ENCODE peak calls at places on chromosome 17, in six cellular contexts. One of them, this sample, is unnamed.

GRCh38 chr17:78383725-78384471 is 5.4 kb downstream of the PGS1 start:
- DNase-seq in AG04449: peak; percentile 99
- DNase-seq in AG09319: peak; percentile 97
- DNase-seq in tibial nerve: peak; percentile 70
- DNase-seq in hypothalamus: no peak
- DNase-seq in AML-193: peak; percentile 99
- DNase-seq in this sample: no peak

GRCh38 chr17:77963441-77963840 is 4.9 kb downstream of the TNRC6C start:
- DNase-seq in hypothalamus: no peak
- DNase-seq in AG09319: peak; percentile 48
- DNase-seq in tibial nerve: peak; percentile 68
- DNase-seq in AML-193: peak; percentile 59
- DNase-seq in AG04449: peak; percentile 88
- DNase-seq in this sample: no peak

GRCh38 chr17:43043306-43043705 is 18.3 kb downstream of the RND2 start:
- DNase-seq in tibial nerve: no peak
- DNase-seq in hypothalamus: no peak
- DNase-seq in AG09319: no peak
- DNase-seq in AML-193: no peak
- DNase-seq in AG04449: peak; percentile 10
- DNase-seq in this sample: no peak

GRCh38 chr17:68591583-68591982 is 9.6 kb downstream of the FAM20A start:
- DNase-seq in tibial nerve: no peak
- DNase-seq in AG09319: no peak
- DNase-seq in AML-193: no peak
- DNase-seq in hypothalamus: no peak
- DNase-seq in AG04449: no peak
- DNase-seq in this sample: no peak

GRCh38 chr17:55735784-55736405 is 13.2 kb upstream of the TMEM100 start:
- DNase-seq in AG09319: no peak
- DNase-seq in tibial nerve: peak; percentile 77
- DNase-seq in hypothalamus: no peak
- DNase-seq in AML-193: peak; percentile 78
- DNase-seq in AG04449: no peak
- DNase-seq in this sample: no peak

GRCh38 chr17:40825596-40825995 is 3.2 kb upstream of the KRT10 start:
- DNase-seq in AG04449: no peak
- DNase-seq in hypothalamus: no peak
- DNase-seq in tibial nerve: no peak
- DNase-seq in AG09319: no peak
- DNase-seq in AML-193: no peak
- DNase-seq in this sample: no peak

GRCh38 chr17:3318336-3318735 is 20.2 kb upstream of the OR3A1 start:
- DNase-seq in AML-193: no peak
- DNase-seq in AG09319: no peak
- DNase-seq in tibial nerve: no peak
- DNase-seq in hypothalamus: no peak
- DNase-seq in AG04449: no peak
- DNase-seq in this sample: no peak

GRCh38 chr17:75661531-75661930 is 5.4 kb downstream of the RECQL5 start:
- DNase-seq in hypothalamus: no peak
- DNase-seq in tibial nerve: no peak
- DNase-seq in AG04449: no peak
- DNase-seq in AG09319: no peak
- DNase-seq in AML-193: no peak
- DNase-seq in this sample: peak; percentile 71

GRCh38 chr17:82064433-82065192 is 991 bp downstream of the DUS1L start:
- DNase-seq in hypothalamus: no peak
- DNase-seq in AML-193: no peak
- DNase-seq in tibial nerve: no peak
- DNase-seq in AG09319: no peak
- DNase-seq in AG04449: no peak
- DNase-seq in this sample: no peak

GRCh38 chr17:1177099-1177996 is 2.4 kb downstream of the ABR start:
- DNase-seq in AG09319: no peak
- DNase-seq in AML-193: no peak
- DNase-seq in hypothalamus: no peak
- DNase-seq in AG04449: no peak
- DNase-seq in tibial nerve: no peak
- DNase-seq in this sample: peak; percentile 29

GRCh38 chr17:16649585-16649984 is 4.1 kb downstream of the ZNF624 start:
- DNase-seq in hypothalamus: no peak
- DNase-seq in AG09319: no peak
- DNase-seq in AML-193: no peak
- DNase-seq in AG04449: no peak
- DNase-seq in tibial nerve: no peak
- DNase-seq in this sample: no peak

GRCh38 chr17:57889892-57890856 is 40.3 kb upstream of the MRPS23 start:
- DNase-seq in hypothalamus: peak; percentile 49
- DNase-seq in AG09319: peak; percentile 68
- DNase-seq in AML-193: peak; percentile 71
- DNase-seq in AG04449: no peak
- DNase-seq in tibial nerve: no peak
- DNase-seq in this sample: no peak

GRCh38 chr17:9643611-9644010 is 1.7 kb upstream of the USP43 start:
- DNase-seq in AG04449: no peak
- DNase-seq in hypothalamus: no peak
- DNase-seq in AG09319: no peak
- DNase-seq in tibial nerve: no peak
- DNase-seq in AML-193: no peak
- DNase-seq in this sample: no peak

GRCh38 chr17:44113382-44113781 is 10.1 kb downstream of the HDAC5 start:
- DNase-seq in AG09319: no peak
- DNase-seq in AML-193: no peak
- DNase-seq in hypothalamus: no peak
- DNase-seq in AG04449: no peak
- DNase-seq in tibial nerve: no peak
- DNase-seq in this sample: no peak

GRCh38 chr17:58284613-58285421 is 4.1 kb upstream of the MPO start:
- DNase-seq in AG09319: no peak
- DNase-seq in hypothalamus: no peak
- DNase-seq in AG04449: no peak
- DNase-seq in tibial nerve: peak; percentile 1
- DNase-seq in AML-193: peak; percentile 100
- DNase-seq in this sample: no peak

GRCh38 chr17:80664217-80664780 is 119.7 kb downstream of the RPTOR start:
- DNase-seq in AG04449: no peak
- DNase-seq in AML-193: no peak
- DNase-seq in tibial nerve: no peak
- DNase-seq in AG09319: no peak
- DNase-seq in hypothalamus: no peak
- DNase-seq in this sample: no peak

GRCh38 chr17:289409-289808 is 63.2 kb downstream of the RPH3AL start:
- DNase-seq in AG04449: no peak
- DNase-seq in AML-193: no peak
- DNase-seq in AG09319: no peak
- DNase-seq in tibial nerve: no peak
- DNase-seq in hypothalamus: no peak
- DNase-seq in this sample: no peak

GRCh38 chr17:39543176-39543575 is 64.5 kb downstream of the NEUROD2 start:
- DNase-seq in hypothalamus: no peak
- DNase-seq in AG09319: no peak
- DNase-seq in AML-193: no peak
- DNase-seq in tibial nerve: no peak
- DNase-seq in AG04449: no peak
- DNase-seq in this sample: no peak

GRCh38 chr17:6872941-6873340 is 41.4 kb upstream of the TEKT1 start:
- DNase-seq in hypothalamus: no peak
- DNase-seq in AG04449: no peak
- DNase-seq in tibial nerve: no peak
- DNase-seq in AML-193: no peak
- DNase-seq in AG09319: no peak
- DNase-seq in this sample: no peak

GRCh38 chr17:42980766-42981397 is 517 bp downstream of the RUNDC1 start:
- DNase-seq in tibial nerve: no peak
- DNase-seq in AG04449: no peak
- DNase-seq in hypothalamus: peak; percentile 46
- DNase-seq in AML-193: peak; percentile 53
- DNase-seq in AG09319: no peak
- DNase-seq in this sample: peak; percentile 22

GRCh38 chr17:7886227-7887037 is 2.2 kb upstream of the CHD3 start:
- DNase-seq in tibial nerve: peak; percentile 33
- DNase-seq in AML-193: no peak
- DNase-seq in AG04449: no peak
- DNase-seq in AG09319: no peak
- DNase-seq in hypothalamus: no peak
- DNase-seq in this sample: no peak

GRCh38 chr17:64778367-64779290 is 116.5 kb upstream of the SMURF2 start:
- DNase-seq in AG09319: no peak
- DNase-seq in hypothalamus: no peak
- DNase-seq in AG04449: no peak
- DNase-seq in tibial nerve: no peak
- DNase-seq in AML-193: no peak
- DNase-seq in this sample: no peak

GRCh38 chr17:47252209-47252608 is 1.4 kb upstream of the ITGB3 start:
- DNase-seq in AG04449: no peak
- DNase-seq in hypothalamus: no peak
- DNase-seq in AG09319: no peak
- DNase-seq in tibial nerve: no peak
- DNase-seq in AML-193: no peak
- DNase-seq in this sample: no peak

GRCh38 chr17:12744298-12744697 is 45.0 kb upstream of the ARHGAP44 start:
- DNase-seq in AG04449: no peak
- DNase-seq in tibial nerve: no peak
- DNase-seq in AML-193: no peak
- DNase-seq in AG09319: no peak
- DNase-seq in hypothalamus: no peak
- DNase-seq in this sample: no peak

GRCh38 chr17:45430738-45431530 is 1.7 kb downstream of the ARHGAP27 start:
- DNase-seq in AG09319: no peak
- DNase-seq in tibial nerve: no peak
- DNase-seq in hypothalamus: no peak
- DNase-seq in AG04449: no peak
- DNase-seq in AML-193: no peak
- DNase-seq in this sample: no peak

GRCh38 chr17:17413215-17413792 is 63.5 kb upstream of the MED9 start:
- DNase-seq in AG09319: no peak
- DNase-seq in hypothalamus: no peak
- DNase-seq in AML-193: no peak
- DNase-seq in tibial nerve: no peak
- DNase-seq in AG04449: no peak
- DNase-seq in this sample: no peak

GRCh38 chr17:73738751-73739575 is 94.7 kb upstream of the SDK2 start:
- DNase-seq in tibial nerve: no peak
- DNase-seq in hypothalamus: no peak
- DNase-seq in AML-193: no peak
- DNase-seq in AG04449: no peak
- DNase-seq in AG09319: no peak
- DNase-seq in this sample: no peak

GRCh38 chr17:49576121-49576905 is 642 bp downstream of the NXPH3 start:
- DNase-seq in hypothalamus: no peak
- DNase-seq in AG09319: no peak
- DNase-seq in AML-193: no peak
- DNase-seq in AG04449: no peak
- DNase-seq in tibial nerve: peak; percentile 31
- DNase-seq in this sample: peak; percentile 19

GRCh38 chr17:66949501-66949900 is 15.0 kb upstream of the CACNG4 start:
- DNase-seq in hypothalamus: no peak
- DNase-seq in AG04449: no peak
- DNase-seq in tibial nerve: no peak
- DNase-seq in AG09319: no peak
- DNase-seq in AML-193: no peak
- DNase-seq in this sample: no peak

GRCh38 chr17:40532520-40533253 is 31.3 kb upstream of the TNS4 start:
- DNase-seq in AML-193: no peak
- DNase-seq in tibial nerve: no peak
- DNase-seq in AG04449: no peak
- DNase-seq in AG09319: no peak
- DNase-seq in hypothalamus: no peak
- DNase-seq in this sample: no peak

GRCh38 chr17:2853722-2854580 is 57.7 kb downstream of the RAP1GAP2 start:
- DNase-seq in hypothalamus: no peak
- DNase-seq in tibial nerve: no peak
- DNase-seq in AG04449: no peak
- DNase-seq in AML-193: no peak
- DNase-seq in AG09319: no peak
- DNase-seq in this sample: no peak

GRCh38 chr17:74325743-74326379 is at the start of gene KIF19:
- DNase-seq in AG04449: no peak
- DNase-seq in AG09319: no peak
- DNase-seq in tibial nerve: no peak
- DNase-seq in hypothalamus: peak; percentile 16
- DNase-seq in AML-193: no peak
- DNase-seq in this sample: peak; percentile 24

GRCh38 chr17:76947771-76948170 is 79.6 kb downstream of the MGAT5B start:
- DNase-seq in AG04449: no peak
- DNase-seq in AG09319: no peak
- DNase-seq in tibial nerve: no peak
- DNase-seq in AML-193: no peak
- DNase-seq in hypothalamus: no peak
- DNase-seq in this sample: no peak

GRCh38 chr17:76164331-76164730 is 23.3 kb upstream of the FOXJ1 start:
- DNase-seq in AML-193: no peak
- DNase-seq in tibial nerve: no peak
- DNase-seq in hypothalamus: no peak
- DNase-seq in AG04449: no peak
- DNase-seq in AG09319: no peak
- DNase-seq in this sample: no peak

GRCh38 chr17:19448341-19449268 is 37.6 kb downstream of the RNF112 start:
- DNase-seq in AG04449: peak; percentile 93
- DNase-seq in tibial nerve: peak; percentile 57
- DNase-seq in AG09319: peak; percentile 82
- DNase-seq in hypothalamus: no peak
- DNase-seq in AML-193: no peak
- DNase-seq in this sample: peak; percentile 70

GRCh38 chr17:48054238-48055185 is 6.4 kb downstream of the NFE2L1 start:
- DNase-seq in AG09319: peak; percentile 62
- DNase-seq in AG04449: no peak
- DNase-seq in hypothalamus: peak; percentile 70
- DNase-seq in AML-193: no peak
- DNase-seq in tibial nerve: peak; percentile 58
- DNase-seq in this sample: peak; percentile 54

GRCh38 chr17:58968662-58969061 is 138.0 kb downstream of the TRIM37 start:
- DNase-seq in tibial nerve: no peak
- DNase-seq in AML-193: no peak
- DNase-seq in AG09319: no peak
- DNase-seq in hypothalamus: no peak
- DNase-seq in AG04449: no peak
- DNase-seq in this sample: no peak

This sample was measured in substantia nigra.